ENCODE peak calls at places on chromosomes 12 and 14, in four cellular contexts. A is ovary, K is neuronal stem cell, H is brain microvascular endothelial cell. M is an unnamed sample.
A peak's percentile ranks its signal among the peaks of the same experiment; 100 is the strongest.

GRCh38 chr14:99853206-99853605 is 60.0 kb downstream of the EML1 start:
- DNase-seq in A (no peak), K (no peak), H (no peak), M (peak; percentile 69)

GRCh38 chr12:27785882-27786570 is 6.0 kb upstream of the MANSC4 start:
- DNase-seq in A (no peak), K (no peak), H (peak; percentile 79), M (peak; percentile 82)

GRCh38 chr12:4324366-4324765 is 3.4 kb downstream of the TIGAR start:
- DNase-seq in A (no peak), K (no peak), H (no peak), M (no peak)

GRCh38 chr14:74712499-74713394 is at the start of the genes AREL1 and FCF1:
- DNase-seq in A (peak; percentile 74), K (peak; percentile 82), H (peak; percentile 87), M (peak; percentile 96)

GRCh38 chr12:188910-189621 is 24.9 kb downstream of the SLC6A12 start:
- DNase-seq in A (peak; percentile 48), K (peak; percentile 54), H (peak; percentile 24), M (peak; percentile 98)

GRCh38 chr14:90368946-90369721 is 27.7 kb upstream of the CALM1 start:
- DNase-seq in A (no peak), K (no peak), H (no peak), M (peak; percentile 76)

GRCh38 chr12:116520801-116521471 is 38.2 kb upstream of the MAP1LC3B2 start:
- DNase-seq in A (no peak), K (no peak), H (peak; percentile 68), M (no peak)

GRCh38 chr14:100589760-100590469 is 2.7 kb upstream of the BEGAIN start:
- DNase-seq in A (no peak), K (no peak), H (no peak), M (peak; percentile 81)

GRCh38 chr14:93006484-93007128 is 83.7 kb downstream of the CHGA start:
- DNase-seq in A (no peak), K (no peak), H (no peak), M (peak; percentile 80)

GRCh38 chr12:46893429-46893828 is 67.6 kb upstream of the SLC38A4 start:
- DNase-seq in A (no peak), K (no peak), H (no peak), M (no peak)

GRCh38 chr14:24312736-24313507 is 1.6 kb downstream of the LTB4R start:
- DNase-seq in A (no peak), K (no peak), H (peak; percentile 18), M (peak; percentile 62)

GRCh38 chr12:11906284-11906935 is 164.3 kb upstream of the BCL2L14 start:
- DNase-seq in A (no peak), K (no peak), H (peak; percentile 68), M (peak; percentile 69)
- H3K27ac ChIP-seq in A (no peak overlapping the region), K (no peak overlapping the region), H (no peak overlapping the region), M (peak overlapping the region; percentile 70)

GRCh38 chr14:55348766-55349453 is 62.7 kb downstream of the ATG14 start:
- DNase-seq in A (no peak), K (no peak), H (no peak), M (no peak)
- H3K4me3 ChIP-seq in A (no peak overlapping the region), K (no peak overlapping the region), H (no peak overlapping the region), M (no peak overlapping the region)

DNA sequence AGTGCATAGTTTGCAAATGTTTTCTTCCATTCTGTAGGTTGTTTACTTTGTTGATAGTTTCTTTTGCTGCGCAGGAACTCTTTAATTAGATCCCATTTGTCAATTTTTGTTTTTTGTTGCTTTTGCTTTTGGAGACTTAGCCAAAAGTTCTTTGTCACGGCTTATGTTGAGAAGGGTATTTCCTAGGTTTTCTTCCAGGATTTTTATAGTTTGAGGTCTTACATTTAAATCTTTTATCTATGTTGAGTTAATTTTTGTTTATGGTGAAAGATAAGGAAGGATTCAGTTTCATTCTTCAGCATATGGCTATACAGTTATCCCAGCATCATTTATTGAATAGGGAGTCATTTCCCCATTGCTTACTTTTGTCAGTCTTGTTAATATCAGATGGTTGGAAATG is 51.9 kb downstream of the SYNE2 start:
- DNase-seq in A (no peak), K (no peak), H (no peak), M (no peak)
- H3K27ac ChIP-seq in A (no peak overlapping the region), K (no peak overlapping the region), H (no peak overlapping the region), M (no peak overlapping the region)

GRCh38 chr12:49565119-49565955 is 2.6 kb downstream of the MCRS1 start:
- DNase-seq in A (no peak), K (no peak), H (no peak), M (peak; percentile 25)

GRCh38 chr12:49565956-49566265 is 2.0 kb downstream of the MCRS1 start:
- DNase-seq in A (no peak), K (no peak), H (no peak), M (peak; percentile 18)

GRCh38 chr12:49567302-49567610 is 686 bp downstream of the MCRS1 start:
- DNase-seq in A (no peak), K (no peak), H (no peak), M (no peak)

GRCh38 chr12:49567611-49568441 is at the start of gene MCRS1:
- DNase-seq in A (peak; percentile 85), K (peak; percentile 85), H (peak; percentile 86), M (peak; percentile 99)

GRCh38 chr12:49566361-49566760 is 1.6 kb downstream of the MCRS1 start:
- DNase-seq in A (no peak), K (no peak), H (no peak), M (no peak)
- H3K4me3 ChIP-seq in A (no peak overlapping the region), K (peak overlapping the region; percentile 95), H (no peak overlapping the region), M (no peak overlapping the region)

GRCh38 chr12:2384533-2385328 is 331.9 kb downstream of the CACNA1C start:
- DNase-seq in A (no peak), K (no peak), H (peak; percentile 51), M (peak; percentile 92)

GRCh38 chr12:2384029-2384386 is 331.2 kb downstream of the CACNA1C start:
- DNase-seq in A (no peak), K (no peak), H (no peak), M (no peak)

GRCh38 chr12:2387051-2387834 is 334.5 kb downstream of the CACNA1C start:
- DNase-seq in A (no peak), K (no peak), H (no peak), M (no peak)

GRCh38 chr12:2386566-2386965 is 333.8 kb downstream of the CACNA1C start:
- DNase-seq in A (no peak), K (no peak), H (no peak), M (no peak)

DNA sequence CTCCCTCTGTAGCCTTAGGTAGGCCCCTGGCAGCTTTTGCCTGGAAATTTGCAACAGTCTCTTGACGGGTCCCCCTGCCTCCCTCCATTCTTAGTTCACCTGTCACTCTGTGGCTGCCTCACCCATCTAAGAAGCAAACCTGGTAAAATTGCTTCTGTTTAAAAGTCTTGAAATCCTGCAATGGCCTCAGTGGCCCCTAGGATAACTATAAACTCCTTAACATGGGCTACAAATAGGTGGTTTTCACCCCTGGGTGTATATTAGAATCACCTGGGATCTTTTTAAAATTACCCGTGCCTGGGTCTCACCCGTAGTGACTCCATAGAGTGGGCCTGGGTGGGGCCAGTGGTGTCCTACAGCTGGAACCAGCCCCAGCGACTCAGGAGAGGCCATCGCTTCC is 332.7 kb downstream of the CACNA1C start:
- DNase-seq in A (no peak), K (no peak), H (no peak), M (no peak)
- H3K27ac ChIP-seq in A (no peak overlapping the region), K (no peak overlapping the region), H (no peak overlapping the region), M (peak overlapping the region; percentile 79)

DNA sequence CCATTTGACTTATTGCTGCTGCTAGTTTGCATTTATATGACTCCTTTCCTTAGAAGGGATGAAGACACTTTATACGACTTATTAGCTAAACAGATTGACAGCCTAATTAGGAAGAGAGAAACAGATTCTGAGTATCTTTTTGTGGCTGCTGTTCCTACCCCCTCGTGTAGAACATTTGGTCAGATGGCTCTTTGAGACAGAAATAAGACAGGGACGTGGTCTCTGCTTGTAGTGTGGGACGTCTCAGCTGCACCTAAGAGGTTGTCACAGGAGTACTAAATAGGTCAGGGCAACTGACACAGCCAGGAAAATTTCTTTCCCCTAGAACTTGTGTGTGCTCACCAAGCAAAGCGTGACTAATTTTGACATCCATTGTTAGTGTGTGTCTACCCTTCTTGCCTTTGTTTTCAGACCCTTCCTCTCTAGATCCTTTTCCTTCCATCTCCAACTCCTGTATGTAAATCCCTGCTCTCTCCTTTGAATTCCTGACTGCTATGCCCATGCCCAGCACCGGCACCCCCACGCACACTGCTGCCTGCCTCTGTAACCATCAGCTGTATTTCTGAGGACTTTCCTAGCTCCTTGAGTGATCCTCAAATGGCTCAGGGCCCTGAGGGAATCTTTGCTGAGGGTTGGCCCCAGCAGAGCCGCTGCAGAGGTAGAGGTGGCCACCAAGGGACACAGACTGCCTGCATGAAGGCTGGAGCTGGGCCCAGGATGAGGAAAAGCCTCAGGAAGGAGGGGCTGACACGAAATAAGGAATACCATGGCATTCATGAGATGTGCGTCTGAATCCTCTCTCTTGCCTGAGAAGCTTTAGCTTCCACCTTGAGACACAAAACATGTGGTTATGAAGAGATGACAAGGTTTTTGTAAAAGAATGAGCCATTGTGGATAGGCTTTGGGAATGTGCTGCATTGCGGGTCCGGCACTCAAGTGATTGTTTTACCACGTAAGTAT is 83.0 kb downstream of the DAD1 start:
- DNase-seq in A (no peak), K (no peak), H (no peak), M (no peak)
- H3K4me3 ChIP-seq in A (no peak overlapping the region), K (no peak overlapping the region), H (no peak overlapping the region), M (no peak overlapping the region)

DNA sequence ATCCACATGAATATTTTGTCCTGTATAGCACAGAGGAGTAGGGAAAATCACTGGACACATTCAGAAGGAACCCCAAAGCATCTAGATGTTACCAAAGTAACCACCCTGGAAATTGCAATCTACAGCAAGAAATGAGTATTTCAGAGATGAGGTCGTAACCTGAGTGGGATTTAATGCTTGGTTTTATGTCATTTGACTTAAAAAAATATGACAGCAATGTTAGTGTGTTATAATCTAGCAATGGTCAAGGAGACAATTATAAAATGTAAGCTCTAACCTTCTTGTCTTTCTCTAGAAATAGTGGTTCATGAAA is 256.6 kb downstream of the NAV3 start:
- DNase-seq in A (no peak), K (no peak), H (no peak), M (no peak)
- H3K27ac ChIP-seq in A (no peak overlapping the region), K (no peak overlapping the region), H (no peak overlapping the region), M (peak overlapping the region; percentile 15)

GRCh38 chr12:130791699-130792098 is 47.4 kb downstream of the STX2 start:
- DNase-seq in A (no peak), K (no peak), H (no peak), M (no peak)
- H3K4me3 ChIP-seq in A (no peak overlapping the region), K (no peak overlapping the region), H (no peak overlapping the region), M (no peak overlapping the region)

GRCh38 chr12:7694556-7694955 is 1.0 kb downstream of the GDF3 start:
- DNase-seq in A (no peak), K (no peak), H (no peak), M (no peak)
- H3K27ac ChIP-seq in A (no peak overlapping the region), K (no peak overlapping the region), H (no peak overlapping the region), M (no peak overlapping the region)

DNA sequence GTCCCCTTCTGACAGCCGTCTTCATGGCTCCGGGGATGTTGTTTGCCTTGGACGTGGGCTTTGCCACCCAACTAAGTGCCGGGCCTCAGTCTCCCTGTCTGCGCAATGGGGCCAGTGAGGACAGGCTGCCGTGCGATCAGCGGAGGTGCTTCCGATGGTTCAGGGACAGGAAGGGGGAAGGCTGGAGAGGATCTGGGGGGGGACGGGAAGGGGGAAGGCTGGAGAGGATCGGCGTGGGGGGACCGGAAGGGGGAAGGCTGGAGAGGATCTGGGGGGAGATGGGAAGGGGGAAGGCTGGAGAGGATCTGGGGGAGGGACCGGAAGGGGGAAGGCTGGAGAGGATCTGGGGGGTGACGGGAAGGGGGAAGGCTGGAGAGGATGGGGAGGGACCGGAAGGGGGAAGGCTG is 3.4 kb downstream of the MMP17 start:
- DNase-seq in A (peak; percentile 82), K (no peak), H (no peak), M (peak; percentile 93)
- H3K4me3 ChIP-seq in A (peak overlapping the region; percentile 38), K (no peak overlapping the region), H (peak overlapping the region; percentile 67), M (peak overlapping the region; percentile 70)